ENCODE peak calls at places on chromosomes 6 and 20, in four cellular contexts. O is K562, Y is HepG2, X is GM12878. L is an unnamed sample.

GRCh38 chr6:169692516-169692915 is 9.3 kb downstream of the WDR27 start:
- DNase-seq in O (no peak), Y (no peak), X (no peak), L (no peak)

GRCh38 chr6:162637317-162637716 is 90.2 kb downstream of the PRKN start:
- DNase-seq in O (no peak), Y (peak; percentile 15), X (no peak), L (no peak)

GRCh38 chr6:98272061-98272460 is 562.3 kb upstream of the POU3F2 start:
- DNase-seq in O (no peak), Y (no peak), X (no peak), L (no peak)

GRCh38 chr6:7912736-7913517 is 2.3 kb upstream of the TXNDC5 start:
- DNase-seq in O (peak; percentile 77), Y (no peak), X (no peak), L (no peak)

GRCh38 chr20:54320148-54320607 is 112.3 kb downstream of the PFDN4 start:
- DNase-seq in O (no peak), Y (no peak), X (no peak), L (no peak)

GRCh38 chr20:35329435-35330139 is 37.4 kb upstream of the FAM83C start:
- DNase-seq in O (peak; percentile 81), Y (peak; percentile 75), X (no peak), L (peak; percentile 82)

GRCh38 chr20:17811605-17811965 is 111.8 kb downstream of the BANF2 start:
- DNase-seq in O (no peak), Y (no peak), X (no peak), L (no peak)

GRCh38 chr6:87661503-87661902 is 40.5 kb downstream of the AKIRIN2 start:
- DNase-seq in O (no peak), Y (no peak), X (no peak), L (no peak)

GRCh38 chr6:12767016-12767415 is 50.4 kb downstream of the PHACTR1 start:
- DNase-seq in O (no peak), Y (no peak), X (no peak), L (no peak)

GRCh38 chr6:324116-324728 is 31.9 kb downstream of the DUSP22 start:
- DNase-seq in O (no peak), Y (no peak), X (no peak), L (no peak)

GRCh38 chr6:157452096-157452495 is 71.1 kb downstream of the ZDHHC14 start:
- DNase-seq in O (no peak), Y (no peak), X (no peak), L (no peak)

GRCh38 chr6:111715321-111715720 is 109.6 kb upstream of the TRAF3IP2 start:
- DNase-seq in O (no peak), Y (no peak), X (no peak), L (no peak)

GRCh38 chr6:30844118-30844535 is 40.2 kb upstream of the DDR1 start:
- DNase-seq in O (no peak), Y (peak; percentile 40), X (no peak), L (peak; percentile 38)

GRCh38 chr20:62980970-62981369 is 25.8 kb downstream of the BHLHE23 start:
- DNase-seq in O (no peak), Y (no peak), X (no peak), L (no peak)

GRCh38 chr6:170271771-170272314 is 19.0 kb downstream of the DLL1 start:
- DNase-seq in O (no peak), Y (no peak), X (peak; percentile 91), L (no peak)

GRCh38 chr20:2820896-2821869 is 5.0 kb downstream of the TMEM239 start:
- DNase-seq in O (peak; percentile 13), Y (no peak), X (no peak), L (peak; percentile 51)

GRCh38 chr6:111258615-111259088 is 171.3 kb downstream of the SLC16A10 start:
- DNase-seq in O (no peak), Y (no peak), X (no peak), L (no peak)

GRCh38 chr6:145075425-145075824 is 659.9 kb downstream of the EPM2A start:
- DNase-seq in O (no peak), Y (no peak), X (no peak), L (no peak)

GRCh38 chr20:50237349-50237748 is 46.7 kb downstream of the CEBPB start:
- DNase-seq in O (no peak), Y (peak; percentile 75), X (no peak), L (no peak)

GRCh38 chr20:58623579-58624473 is 27.3 kb upstream of the STX16 start:
- DNase-seq in O (peak; percentile 88), Y (peak; percentile 68), X (no peak), L (no peak)

GRCh38 chr6:131951576-131952230 is 531 bp upstream of the CCN2 start:
- DNase-seq in O (no peak), Y (no peak), X (no peak), L (no peak)

GRCh38 chr6:71888720-71889340 is 2.5 kb downstream of the RIMS1 start:
- DNase-seq in O (no peak), Y (no peak), X (no peak), L (no peak)

GRCh38 chr20:32192698-32193097 is 14.8 kb downstream of the PLAGL2 start:
- DNase-seq in O (no peak), Y (no peak), X (no peak), L (no peak)
- TF ChIP-seq CTCF in O (no peak), Y (no peak), X (no peak), L (no peak)

DNA sequence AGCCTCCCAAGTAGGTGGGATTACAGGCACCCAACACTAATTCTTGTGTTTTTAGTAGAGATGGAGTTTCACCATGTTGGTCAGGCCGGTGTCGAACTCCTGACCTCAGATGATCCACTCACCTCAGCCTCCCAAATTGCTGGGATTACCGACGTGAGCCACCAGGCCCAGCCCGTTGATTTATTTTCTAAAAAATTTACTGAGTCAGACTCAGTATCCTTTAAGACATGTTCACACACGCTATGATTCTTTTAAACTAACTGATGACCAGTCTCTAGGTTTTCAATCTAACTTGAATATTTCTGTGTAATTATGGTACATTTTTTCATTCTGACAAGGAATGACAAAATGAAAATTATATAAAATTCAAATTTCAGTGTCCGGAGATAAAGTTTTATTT is 114.5 kb downstream of the MMUT start:
- DNase-seq in O (no peak), Y (no peak), X (no peak), L (no peak)
- TF ChIP-seq ATF2 in O (no peak), Y (no peak), X (no peak), L (no peak)

GRCh38 chr20:8523684-8524083 is 391.6 kb downstream of the PLCB1 start:
- DNase-seq in O (no peak), Y (no peak), X (no peak), L (peak; percentile 14)
- TF ChIP-seq ETV6 in O (no peak), Y (no peak), X (no peak), L (no peak)

GRCh38 chr6:106300020-106300772 is 25.4 kb downstream of the ATG5 start:
- DNase-seq in O (no peak), Y (peak; percentile 11), X (no peak), L (no peak)

DNA sequence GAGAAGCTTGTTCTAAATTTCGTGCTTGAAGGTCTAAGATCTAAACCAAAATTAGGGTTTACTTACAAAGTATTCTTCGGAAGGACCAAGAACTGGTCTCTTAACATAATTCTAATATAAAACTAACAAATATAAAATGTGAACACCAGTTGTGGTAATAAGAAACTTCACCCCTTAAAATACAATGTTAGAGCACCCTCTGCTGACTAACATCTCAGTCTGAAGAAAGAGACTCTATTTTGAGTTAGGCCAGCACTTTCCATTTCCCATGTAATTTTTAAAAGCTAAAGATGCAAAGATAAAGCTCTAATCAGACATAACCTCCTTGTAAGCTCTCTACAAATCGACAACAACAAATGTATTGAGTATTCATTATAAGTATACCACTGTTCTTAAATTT is 24.6 kb downstream of the ATG5 start:
- DNase-seq in O (peak; percentile 38), Y (peak; percentile 14), X (peak; percentile 12), L (no peak)
- TF ChIP-seq CTCF in O (peak; percentile 55), Y (peak; percentile 63), X (peak; percentile 41), L (no peak)

DNA sequence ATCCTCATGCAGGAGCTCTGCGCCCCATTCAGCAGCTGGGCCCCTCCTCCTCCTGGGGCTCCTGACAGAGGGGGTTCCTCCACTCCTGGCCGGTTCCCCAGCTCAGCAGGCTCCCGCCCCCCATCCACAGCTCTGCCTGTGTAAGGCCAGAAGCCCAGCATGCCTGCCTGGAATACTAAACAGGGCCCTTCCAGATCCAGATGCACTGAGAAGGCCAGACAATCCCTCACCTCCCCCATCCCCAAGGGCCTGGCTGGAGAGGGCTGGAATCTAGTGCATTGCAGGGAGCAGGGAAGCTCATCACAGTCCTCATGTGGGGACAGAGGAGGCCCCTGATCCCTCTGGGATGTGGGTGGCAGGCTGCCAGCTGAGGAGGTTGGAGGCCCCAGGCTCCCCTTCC is 93.2 kb downstream of the PTPRT start:
- DNase-seq in O (no peak), Y (no peak), X (no peak), L (peak; percentile 13)
- TF ChIP-seq ATF2 in O (no peak), Y (no peak), X (no peak), L (no peak)

DNA sequence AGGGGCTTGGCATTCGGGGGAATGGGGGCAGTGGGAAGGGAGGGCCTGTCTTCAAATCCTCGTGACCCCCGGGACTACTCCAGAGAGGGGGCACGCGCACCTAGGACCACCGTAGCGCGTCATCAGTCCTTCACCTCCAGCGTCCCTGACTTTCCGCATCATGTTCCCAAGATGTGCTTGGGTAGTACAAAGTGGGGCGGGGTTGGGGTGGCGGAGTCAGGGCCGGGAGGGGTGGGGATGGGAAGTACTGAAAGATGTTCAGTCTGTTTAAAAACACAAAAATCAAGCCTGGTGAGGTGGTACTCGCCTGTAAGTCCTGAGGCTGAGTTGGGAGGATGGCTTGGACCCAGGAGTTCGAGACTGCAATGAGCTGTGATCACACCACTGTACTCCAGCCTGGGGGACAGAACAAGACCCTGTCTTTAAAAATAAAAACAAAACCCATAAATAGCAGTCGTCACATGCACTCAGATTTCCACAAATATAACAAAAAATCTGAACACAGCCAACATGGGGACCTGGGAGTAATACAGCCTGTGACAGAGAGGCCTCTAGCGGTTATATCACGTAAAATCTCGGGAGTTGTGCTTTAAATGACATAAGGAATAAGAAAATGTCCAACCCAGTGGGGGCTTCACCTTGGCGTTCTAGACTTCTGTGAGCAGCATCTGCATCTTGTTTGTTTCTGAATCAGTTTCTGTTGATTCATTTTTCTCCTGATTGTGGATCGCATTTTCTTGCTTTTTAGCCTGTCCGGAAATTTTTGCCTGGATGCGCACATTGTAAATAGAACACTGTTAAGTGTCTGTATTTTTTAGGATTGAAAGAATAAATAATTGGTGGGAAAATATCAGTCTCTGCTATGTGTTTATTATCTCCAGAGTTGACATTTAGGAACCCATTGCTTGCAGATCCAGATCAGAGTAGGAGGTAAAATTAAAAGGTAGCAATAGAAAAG is 698 bp upstream of the LRP11 start:
- DNase-seq in O (peak; percentile 82), Y (peak; percentile 75), X (no peak), L (no peak)
- TF ChIP-seq ETV6 in O (no peak), Y (no peak), X (no peak), L (no peak)

DNA sequence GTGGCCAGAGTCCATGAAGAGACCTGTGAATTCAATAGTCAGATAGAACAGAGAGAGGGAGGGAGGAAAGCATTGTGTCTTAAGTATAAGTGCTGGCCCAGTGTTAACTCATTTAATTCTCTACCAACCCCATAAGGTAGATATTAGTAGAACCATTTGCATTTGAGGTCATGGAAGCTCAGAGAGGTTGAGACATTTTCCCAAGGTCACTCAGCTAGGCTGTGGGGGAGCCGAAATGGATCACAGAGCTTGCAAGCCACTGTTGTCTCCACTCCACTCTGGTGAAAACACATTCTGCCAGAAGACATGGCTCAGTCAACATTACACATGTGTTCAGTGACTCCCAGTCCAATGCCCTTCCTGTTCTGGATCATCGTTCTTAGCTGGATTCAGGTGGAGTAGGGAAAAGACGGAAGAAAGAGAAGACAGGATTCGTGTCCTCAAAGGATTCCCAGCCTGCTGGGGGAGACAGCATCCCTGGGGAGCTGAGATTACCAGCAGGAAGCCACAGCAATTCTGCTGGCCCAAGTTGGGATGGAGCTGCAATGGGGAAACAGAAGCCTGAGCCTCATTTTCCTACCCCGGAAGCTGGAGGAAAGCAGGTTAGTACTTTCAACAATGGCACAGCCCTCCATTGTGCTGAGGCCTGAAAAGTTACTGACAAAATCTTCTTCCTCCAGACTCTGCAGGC is 27.0 kb upstream of the MDGA1 start:
- DNase-seq in O (no peak), Y (no peak), X (no peak), L (no peak)
- TF ChIP-seq CTCF in O (no peak), Y (no peak), X (no peak), L (no peak)

GRCh38 chr20:7586481-7586880 is 353.8 kb downstream of the HAO1 start:
- DNase-seq in O (no peak), Y (no peak), X (no peak), L (no peak)
- TF ChIP-seq ATF2 in O (no peak), Y (no peak), X (no peak), L (no peak)